ENCODE peak calls at places on chromosomes 7 and 10, in six cellular contexts. W is left ventricle myocardium inferior, Y is AG10803, Q is thoracic aorta, N is psoas muscle, J is transverse colon. F is an unnamed sample.

GRCh38 chr10:72206511-72207229 is 9.1 kb upstream of the ANAPC16 start:
- DNase-seq in W (no peak), Y (no peak), Q (no peak), N (no peak), J (no peak), F (no peak)

GRCh38 chr7:75823198-75823910 is 9.7 kb upstream of the CCL24 start:
- DNase-seq in W (no peak), Y (no peak), Q (no peak), N (no peak), J (peak), F (peak)

GRCh38 chr7:78528964-78529363 is 730.4 kb downstream of the PHTF2 start:
- DNase-seq in W (no peak), Y (no peak), Q (no peak), N (no peak), J (no peak), F (no peak)

GRCh38 chr10:62264702-62265436 is 3.8 kb downstream of the RTKN2 start:
- DNase-seq in W (no peak), Y (peak), Q (no peak), N (no peak), J (no peak), F (peak)

GRCh38 chr7:519974-520458 is 370 bp upstream of the PDGFA start:
- DNase-seq in W (peak), Y (peak), Q (no peak), N (peak), J (peak), F (peak)

GRCh38 chr7:105673367-105674188 is 92.3 kb upstream of the EFCAB10 start:
- DNase-seq in W (no peak), Y (no peak), Q (no peak), N (peak), J (peak), F (no peak)

GRCh38 chr10:4825868-4826787 is at the start of gene AKR1E2:
- DNase-seq in W (peak), Y (peak), Q (peak), N (peak), J (peak), F (peak)

GRCh38 chr10:30166929-30167328 is 107.5 kb upstream of the JCAD start:
- DNase-seq in W (no peak), Y (no peak), Q (no peak), N (no peak), J (no peak), F (no peak)

GRCh38 chr10:24744966-24745365 is 21.3 kb upstream of the ARHGAP21 start:
- DNase-seq in W (no peak), Y (peak), Q (no peak), N (no peak), J (no peak), F (no peak)

GRCh38 chr7:81745706-81746105 is 24.1 kb downstream of the HGF start:
- DNase-seq in W (no peak), Y (no peak), Q (no peak), N (no peak), J (no peak), F (no peak)

GRCh38 chr10:48239618-48240017 is 34.9 kb downstream of the FRMPD2 start:
- DNase-seq in W (no peak), Y (no peak), Q (no peak), N (no peak), J (no peak), F (no peak)

GRCh38 chr10:48240196-48240595 is 34.3 kb downstream of the FRMPD2 start:
- DNase-seq in W (no peak), Y (no peak), Q (no peak), N (no peak), J (no peak), F (no peak)

GRCh38 chr10:48241301-48241700 is 33.2 kb downstream of the FRMPD2 start:
- DNase-seq in W (no peak), Y (no peak), Q (no peak), N (no peak), J (no peak), F (no peak)

GRCh38 chr10:48243487-48243886 is 31.0 kb downstream of the FRMPD2 start:
- DNase-seq in W (no peak), Y (no peak), Q (no peak), N (no peak), J (no peak), F (no peak)

DNA sequence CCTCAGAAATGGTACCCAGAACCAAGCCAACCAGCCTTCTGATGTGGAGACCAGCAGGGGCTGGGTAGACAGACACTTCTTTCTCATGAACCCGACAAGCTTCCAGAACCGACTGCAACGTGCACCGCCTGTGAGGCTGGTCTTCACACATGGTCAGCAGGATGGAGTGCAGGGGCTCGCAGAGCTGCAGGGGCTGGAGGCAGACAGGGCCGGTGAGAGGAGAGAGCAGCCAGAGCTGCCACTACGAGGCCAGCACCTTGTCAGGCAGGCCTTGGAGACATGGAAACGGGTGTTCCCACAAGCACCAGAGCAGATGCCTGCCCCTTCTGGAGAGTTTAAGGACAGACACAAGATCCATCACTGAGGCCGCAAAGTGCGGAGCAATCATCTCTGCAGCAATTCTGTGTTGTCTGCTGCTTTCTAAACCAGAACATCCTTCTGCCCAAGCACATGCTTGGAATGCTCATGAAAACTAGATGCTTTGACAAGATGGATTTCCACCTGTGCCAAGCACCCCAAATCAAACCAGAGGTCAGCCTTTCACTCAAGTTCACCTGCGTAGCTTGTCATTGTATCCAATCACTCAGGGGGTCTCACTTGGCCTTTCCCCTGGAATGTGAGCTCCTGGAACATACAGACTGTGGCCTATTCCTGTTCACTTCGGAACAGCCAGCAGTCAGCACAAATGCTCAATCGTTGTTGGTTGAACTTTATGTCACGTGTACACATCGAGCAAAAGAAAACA is 32.2 kb downstream of the FRMPD2 start:
- DNase-seq in W (no peak), Y (no peak), Q (no peak), N (no peak), J (no peak), F (no peak)
- TF ChIP-seq CTCF in W (no peak), Y (no peak), Q (no peak), N (no peak), J (no peak), F (no peak)

GRCh38 chr10:69904533-69904932 is 102.8 kb downstream of the COL13A1 start:
- DNase-seq in W (no peak), Y (no peak), Q (no peak), N (no peak), J (no peak), F (no peak)

GRCh38 chr10:69902835-69903535 is 101.3 kb downstream of the COL13A1 start:
- DNase-seq in W (peak), Y (no peak), Q (peak), N (peak), J (peak), F (peak)

GRCh38 chr10:69908071-69908470 is 106.4 kb downstream of the COL13A1 start:
- DNase-seq in W (no peak), Y (peak), Q (no peak), N (no peak), J (no peak), F (no peak)

GRCh38 chr10:69907517-69907916 is 105.8 kb downstream of the COL13A1 start:
- DNase-seq in W (no peak), Y (no peak), Q (no peak), N (no peak), J (no peak), F (no peak)

DNA sequence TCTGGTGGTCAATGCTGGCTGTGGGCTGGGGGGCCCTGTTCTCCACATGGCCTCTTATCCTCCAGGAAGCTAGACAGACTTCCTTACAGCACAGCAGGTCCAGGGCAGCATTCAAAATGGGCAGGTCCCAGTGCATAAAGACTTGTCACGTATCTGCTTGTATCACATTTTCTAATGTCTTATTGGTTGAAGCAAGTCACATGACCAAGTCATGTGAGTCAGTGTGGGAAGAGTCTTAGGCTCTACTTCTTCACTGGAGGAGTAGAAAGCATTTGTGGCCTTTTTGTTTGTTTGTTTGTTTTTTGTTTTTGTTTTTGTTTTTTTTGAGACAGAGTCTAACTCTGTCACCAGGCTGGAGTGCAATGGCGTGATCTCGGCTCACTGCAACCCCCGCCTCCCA is 104.7 kb downstream of the COL13A1 start:
- DNase-seq in W (no peak), Y (no peak), Q (no peak), N (no peak), J (no peak), F (no peak)
- TF ChIP-seq CTCF in W (no peak), Y (no peak), Q (no peak), N (no peak), J (no peak), F (no peak)

GRCh38 chr7:2759736-2760097 is 71.7 kb downstream of the AMZ1 start:
- DNase-seq in W (no peak), Y (no peak), Q (no peak), N (peak), J (no peak), F (no peak)

GRCh38 chr7:2758673-2759603 is 70.9 kb downstream of the AMZ1 start:
- DNase-seq in W (no peak), Y (no peak), Q (no peak), N (no peak), J (no peak), F (no peak)

GRCh38 chr7:2761131-2761624 is 73.2 kb downstream of the AMZ1 start:
- DNase-seq in W (no peak), Y (peak), Q (no peak), N (no peak), J (no peak), F (no peak)

GRCh38 chr7:2761801-2762497 is 73.9 kb downstream of the AMZ1 start:
- DNase-seq in W (no peak), Y (no peak), Q (no peak), N (no peak), J (no peak), F (no peak)

GRCh38 chr7:2760098-2760889 is 72.3 kb downstream of the AMZ1 start:
- DNase-seq in W (peak), Y (peak), Q (no peak), N (peak), J (peak), F (peak)
- TF ChIP-seq CTCF in W (peak), Y (peak), Q (peak), N (peak), J (peak), F (no peak)

GRCh38 chr7:92306153-92306552 is 60.4 kb downstream of the ANKIB1 start:
- DNase-seq in W (no peak), Y (no peak), Q (no peak), N (no peak), J (no peak), F (no peak)
- TF ChIP-seq CTCF in W (no peak), Y (no peak), Q (no peak), N (no peak), J (no peak), F (no peak)

GRCh38 chr10:127757033-127757432 is 20.0 kb downstream of the FOXI2 start:
- DNase-seq in W (no peak), Y (no peak), Q (no peak), N (no peak), J (no peak), F (no peak)
- TF ChIP-seq CTCF in W (peak), Y (no peak), Q (no peak), N (no peak), J (no peak), F (no peak)

GRCh38 chr7:143896667-143897066 is 5.3 kb downstream of the TCAF1 start:
- DNase-seq in W (no peak), Y (no peak), Q (no peak), N (no peak), J (no peak), F (no peak)

GRCh38 chr7:143890558-143890957 is 11.4 kb downstream of the TCAF1 start:
- DNase-seq in W (no peak), Y (no peak), Q (no peak), N (no peak), J (no peak), F (no peak)

GRCh38 chr7:143889068-143889467 is 12.9 kb downstream of the TCAF1 start:
- DNase-seq in W (no peak), Y (no peak), Q (no peak), N (no peak), J (no peak), F (no peak)

GRCh38 chr7:143891457-143891856 is 10.5 kb downstream of the TCAF1 start:
- DNase-seq in W (no peak), Y (no peak), Q (no peak), N (no peak), J (no peak), F (no peak)

DNA sequence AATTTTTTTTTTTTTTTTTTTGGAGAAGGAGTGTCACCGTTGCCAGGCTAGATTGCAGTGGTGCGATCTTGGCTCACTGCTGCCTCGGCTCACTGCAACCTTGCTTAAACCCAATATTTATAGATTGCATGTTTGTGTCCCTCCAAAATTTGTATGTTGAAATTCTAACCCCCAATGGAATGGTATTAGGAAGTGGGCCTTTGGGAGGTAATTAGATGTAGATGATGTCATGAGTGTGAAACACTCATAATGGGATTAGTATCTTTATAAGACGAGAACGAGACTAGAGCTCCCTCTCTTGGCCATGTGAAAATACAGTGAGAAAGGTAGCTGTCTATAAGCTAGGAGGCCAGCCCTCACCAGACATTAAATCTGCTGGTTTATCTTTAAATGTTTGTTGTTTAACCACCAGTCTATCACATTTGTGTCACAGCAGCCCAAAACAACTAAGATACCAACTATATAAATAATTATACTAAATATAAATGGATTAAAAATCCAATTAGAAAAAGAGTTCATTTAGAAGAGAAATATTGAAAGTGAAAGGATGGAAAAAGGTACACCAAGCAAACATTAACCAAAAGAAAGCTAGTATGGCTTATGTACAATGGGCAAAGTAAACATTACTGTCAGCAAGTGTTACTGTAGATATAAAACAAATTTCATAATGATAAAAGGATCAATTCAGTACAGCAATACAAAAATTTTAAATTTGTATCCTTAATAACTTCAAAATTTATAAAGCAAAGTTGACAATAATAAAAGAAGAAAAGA is 9.3 kb downstream of the TCAF1 start:
- DNase-seq in W (no peak), Y (no peak), Q (no peak), N (no peak), J (no peak), F (peak)
- TF ChIP-seq CTCF in W (no peak), Y (peak), Q (no peak), N (no peak), J (no peak), F (peak)